ENCODE peak calls at places on chromosomes 7 and 10, in five cellular contexts. L, G, C, D and S are unnamed samples.

GRCh38 chr7:130909881-130910672 is 176.1 kb upstream of the KLF14 start:
- DNase-seq in L (no peak), G (no peak), C (no peak), D (peak; percentile 75), S (peak; percentile 82)

GRCh38 chr7:111893190-111893589 is 313.0 kb downstream of the DOCK4 start:
- DNase-seq in L (no peak), G (no peak), C (no peak), D (no peak), S (no peak)

GRCh38 chr10:102504179-102504975 is 605 bp downstream of the SUFU start:
- DNase-seq in L (peak; percentile 9), G (peak; percentile 12), C (peak; percentile 43), D (no peak), S (peak; percentile 49)

GRCh38 chr7:8200717-8201116 is 61.2 kb downstream of the ICA1 start:
- DNase-seq in L (no peak), G (no peak), C (no peak), D (no peak), S (no peak)

GRCh38 chr7:153858335-153858734 is 193.9 kb upstream of the DPP6 start:
- DNase-seq in L (no peak), G (no peak), C (no peak), D (no peak), S (peak; percentile 49)

GRCh38 chr10:80894797-80895467 is 357.2 kb downstream of the SH2D4B start:
- DNase-seq in L (no peak), G (no peak), C (no peak), D (no peak), S (no peak)

GRCh38 chr7:1432411-1433082 is 26.7 kb downstream of the MICALL2 start:
- DNase-seq in L (peak; percentile 38), G (peak; percentile 85), C (peak; percentile 49), D (peak; percentile 51), S (peak; percentile 37)

GRCh38 chr10:24468281-24468751 is 255.4 kb downstream of the ARHGAP21 start:
- DNase-seq in L (no peak), G (no peak), C (no peak), D (no peak), S (peak; percentile 27)

GRCh38 chr10:73537288-73537687 is 41.5 kb upstream of the PPP3CB start:
- DNase-seq in L (no peak), G (no peak), C (no peak), D (no peak), S (no peak)

GRCh38 chr10:108037061-108037460 is 872.6 kb upstream of the SORCS1 start:
- DNase-seq in L (no peak), G (no peak), C (no peak), D (no peak), S (no peak)

GRCh38 chr10:132691711-132692153 is 94.2 kb downstream of the NKX6-2 start:
- DNase-seq in L (no peak), G (no peak), C (no peak), D (no peak), S (no peak)

GRCh38 chr7:128841171-128841690 is 11.0 kb downstream of the FLNC start:
- DNase-seq in L (no peak), G (no peak), C (no peak), D (no peak), S (no peak)

GRCh38 chr10:43227911-43228782 is 38.7 kb downstream of the RASGEF1A start:
- DNase-seq in L (no peak), G (peak; percentile 1), C (no peak), D (no peak), S (no peak)

GRCh38 chr7:12322287-12322902 is 81.3 kb downstream of the VWDE start:
- DNase-seq in L (peak; percentile 44), G (peak; percentile 5), C (no peak), D (peak; percentile 65), S (peak; percentile 47)

GRCh38 chr7:133207687-133208086 is 45.2 kb upstream of the EXOC4 start:
- DNase-seq in L (peak; percentile 2), G (no peak), C (no peak), D (no peak), S (no peak)

GRCh38 chr7:6167004-6167551 is 105.3 kb downstream of the CYTH3 start:
- DNase-seq in L (no peak), G (no peak), C (no peak), D (no peak), S (no peak)

GRCh38 chr7:137818036-137818435 is 28.7 kb downstream of the DGKI start:
- DNase-seq in L (no peak), G (no peak), C (no peak), D (peak; percentile 19), S (no peak)

GRCh38 chr7:141115949-141116348 is 42.1 kb downstream of the TMEM178B start:
- DNase-seq in L (no peak), G (no peak), C (no peak), D (no peak), S (no peak)

GRCh38 chr10:95289003-95289920 is 1.5 kb downstream of the PDLIM1 start:
- DNase-seq in L (no peak), G (no peak), C (no peak), D (no peak), S (no peak)